ENCODE peak calls at places on chromosomes 5 and 9, in ten cellular contexts. S, Z, D, N, E, Q, L, O, M and Y are unnamed samples. For H3K36me3 and H3K27me3, the result is how much of the 10 kb centered on the place peaks cover.

GRCh38 chr5:91162534-91163381 is 220.4 kb downstream of the ARRDC3 start:
- DNase-seq in D (no peak), L (peak), O (peak), S (peak), Z (no peak), N (peak), Q (peak), M (no peak), E (peak), Y (no peak)

GRCh38 chr5:135724475-135725065 is 109.9 kb upstream of the SLC25A48 start:
- DNase-seq in O (no peak), S (no peak), D (no peak), Q (no peak), N (no peak), M (no peak), Z (no peak), L (no peak), E (no peak), Y (no peak)

GRCh38 chr5:39547548-39548154 is 122.9 kb upstream of the DAB2 start:
- DNase-seq in Z (no peak), N (peak), D (no peak), S (no peak), E (no peak), L (peak), M (peak), O (peak), Q (peak), Y (no peak)

GRCh38 chr9:98378206-98379193 is 123.1 kb upstream of the TBC1D2 start:
- DNase-seq in E (no peak), Q (no peak), S (peak), N (peak), Z (no peak), D (no peak), M (no peak), O (no peak), L (no peak), Y (no peak)

GRCh38 chr5:78964889-78965288 is 20.2 kb downstream of the ARSB start:
- DNase-seq in O (no peak), Z (no peak), N (peak), M (peak), S (no peak), D (no peak), Q (no peak), E (no peak), L (no peak), Y (no peak)

GRCh38 chr9:87075537-87075936 is 128.2 kb upstream of the GAS1 start:
- DNase-seq in N (no peak), D (no peak), Q (no peak), M (no peak), Z (no peak), S (no peak), E (no peak), L (no peak), O (no peak), Y (peak)

GRCh38 chr5:21680196-21680595 is 1172.9 kb downstream of the CDH12 start:
- DNase-seq in S (no peak), O (no peak), L (no peak), N (peak), M (peak), Q (no peak), Z (peak), D (no peak), E (no peak), Y (no peak)

GRCh38 chr5:9058161-9058560 is 487.7 kb downstream of the SEMA5A start:
- DNase-seq in E (no peak), S (no peak), Z (no peak), Q (no peak), M (no peak), L (no peak), N (peak), D (no peak), O (no peak), Y (no peak)

GRCh38 chr5:134568339-134568700 is 42.9 kb downstream of the JADE2 start:
- DNase-seq in O (no peak), M (no peak), N (no peak), D (no peak), Q (no peak), E (no peak), S (no peak), L (no peak), Z (no peak), Y (no peak)
- H3K36me3 ChIP-seq in O (half or more), M (under half), N (under half), D (under half), Q (under half), E (half or more), S (half or more), L (under half), Z (under half), Y (half or more)

GRCh38 chr9:129283290-129283691 is 105.2 kb upstream of the IER5L start:
- DNase-seq in D (no peak), E (peak), N (no peak), M (no peak), O (no peak), Z (no peak), L (no peak), S (no peak), Q (peak), Y (no peak)

GRCh38 chr9:129281506-129282145 is 103.6 kb upstream of the IER5L start:
- DNase-seq in D (no peak), Q (no peak), O (no peak), L (peak), M (no peak), Z (no peak), N (no peak), E (peak), S (peak), Y (no peak)

GRCh38 chr9:129278391-129279237 is 100.6 kb upstream of the IER5L start:
- DNase-seq in E (peak), O (no peak), N (peak), Q (peak), S (peak), M (no peak), L (peak), D (no peak), Z (no peak), Y (no peak)

GRCh38 chr9:129282308-129283211 is 104.5 kb upstream of the IER5L start:
- DNase-seq in E (peak), O (no peak), L (peak), Z (no peak), S (peak), D (no peak), M (no peak), N (no peak), Q (peak), Y (no peak)

DNA sequence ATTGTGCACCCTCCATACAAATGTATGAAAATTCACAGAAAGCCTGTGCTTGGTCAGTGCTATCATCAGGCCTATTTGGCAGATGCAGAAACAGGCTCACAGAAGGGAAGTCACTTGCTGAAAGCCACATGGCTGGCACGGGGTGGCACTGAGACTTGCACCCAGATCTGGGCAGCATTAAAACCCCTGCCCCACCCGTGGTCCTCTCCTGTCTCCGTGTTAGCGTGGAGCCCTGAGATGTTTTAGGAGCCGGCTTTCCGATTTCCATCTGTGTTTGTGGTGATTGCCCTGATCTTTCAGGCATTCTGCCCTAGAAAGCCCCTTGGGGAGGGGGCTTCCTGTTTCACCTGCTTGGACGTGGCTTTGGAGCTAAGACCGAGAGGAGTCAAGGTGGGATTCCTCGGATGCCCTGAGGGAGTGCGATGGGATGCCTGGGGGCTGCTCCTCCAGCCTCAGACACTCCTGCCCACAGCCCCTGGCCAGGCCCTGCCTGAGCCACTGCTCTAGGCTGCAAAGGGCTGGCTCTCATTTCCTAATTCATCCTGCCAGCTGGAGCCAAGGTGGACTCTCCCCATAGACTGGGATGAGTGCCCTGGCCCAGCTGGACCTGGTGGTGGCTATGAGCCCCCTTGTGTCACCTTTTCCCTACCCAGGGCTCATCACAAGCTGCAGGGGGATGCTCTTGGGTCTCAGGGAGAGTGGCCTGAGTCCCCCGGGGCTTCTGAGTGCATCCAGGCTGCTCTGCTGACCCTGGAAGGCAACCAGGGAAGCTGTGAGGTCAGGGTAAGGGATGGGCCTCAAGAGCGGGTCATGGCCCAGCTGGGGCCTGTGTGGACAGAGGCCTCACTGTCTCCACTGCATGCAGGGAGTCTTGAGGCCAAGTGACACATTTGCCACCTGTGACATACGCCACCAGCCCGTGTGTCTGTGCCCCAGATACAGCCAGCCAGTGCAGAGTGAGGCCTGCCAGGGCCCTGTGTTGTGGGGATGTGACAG is 102.5 kb upstream of the IER5L start:
- DNase-seq in L (peak), Q (peak), E (peak), O (no peak), D (no peak), Z (no peak), N (no peak), M (no peak), S (peak), Y (no peak)
- H3K27me3 ChIP-seq in L (under half), Q (under half), E (under half), O (under half), D (under half), Z (under half), N (under half), M (under half), S (under half), Y (under half)

GRCh38 chr9:133367221-133367620 is 8.6 kb downstream of the SURF4 start:
- DNase-seq in M (no peak), E (no peak), O (no peak), D (no peak), N (no peak), S (no peak), Z (no peak), Q (no peak), L (no peak), Y (no peak)
- H3K36me3 ChIP-seq in M (half or more), E (half or more), O (under half), D (under half), N (under half), S (half or more), Z (under half), Q (half or more), L (under half), Y (under half)

GRCh38 chr5:1642221-1642620 is 118.5 kb upstream of the LPCAT1 start:
- DNase-seq in Q (no peak), D (no peak), O (no peak), L (no peak), M (no peak), N (no peak), S (no peak), Z (no peak), E (peak), Y (no peak)

GRCh38 chr5:1640276-1640898 is 116.6 kb upstream of the LPCAT1 start:
- DNase-seq in O (no peak), L (no peak), M (no peak), N (no peak), S (peak), Q (no peak), E (peak), Z (no peak), D (no peak), Y (no peak)

GRCh38 chr5:1641560-1642166 is 117.9 kb upstream of the LPCAT1 start:
- DNase-seq in L (peak), E (peak), M (peak), Z (peak), Q (peak), O (peak), D (peak), N (peak), S (peak), Y (peak)

GRCh38 chr5:1639757-1640156 is 116.0 kb upstream of the LPCAT1 start:
- DNase-seq in S (no peak), Q (no peak), E (no peak), Z (no peak), M (no peak), N (no peak), D (no peak), O (no peak), L (no peak), Y (no peak)

DNA sequence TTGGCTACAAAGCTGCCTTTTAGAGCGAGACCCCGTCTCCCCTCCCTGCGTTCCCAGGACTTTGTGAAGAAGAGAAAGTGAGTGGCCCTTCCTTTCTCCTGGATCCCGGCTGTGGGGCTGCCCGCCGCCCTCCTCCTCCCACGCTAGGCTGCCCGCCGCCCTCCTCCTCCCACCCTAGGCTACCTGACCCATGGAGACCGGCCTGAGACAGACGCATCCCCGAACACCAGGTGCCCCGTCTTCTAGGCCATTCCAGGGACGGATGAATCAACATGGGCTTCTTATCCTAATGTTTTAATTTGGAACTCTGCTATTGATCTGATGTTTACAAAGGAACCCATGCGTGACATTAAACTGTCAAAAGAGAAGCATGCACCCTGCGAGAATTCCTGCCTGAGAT is 117.3 kb upstream of the LPCAT1 start:
- DNase-seq in M (no peak), D (no peak), S (peak), L (no peak), Q (no peak), Z (no peak), O (no peak), E (peak), N (no peak), Y (no peak)
- H3K27me3 ChIP-seq in M (under half), D (under half), S (under half), L (under half), Q (under half), Z (under half), O (under half), E (under half), N (under half), Y (under half)

DNA sequence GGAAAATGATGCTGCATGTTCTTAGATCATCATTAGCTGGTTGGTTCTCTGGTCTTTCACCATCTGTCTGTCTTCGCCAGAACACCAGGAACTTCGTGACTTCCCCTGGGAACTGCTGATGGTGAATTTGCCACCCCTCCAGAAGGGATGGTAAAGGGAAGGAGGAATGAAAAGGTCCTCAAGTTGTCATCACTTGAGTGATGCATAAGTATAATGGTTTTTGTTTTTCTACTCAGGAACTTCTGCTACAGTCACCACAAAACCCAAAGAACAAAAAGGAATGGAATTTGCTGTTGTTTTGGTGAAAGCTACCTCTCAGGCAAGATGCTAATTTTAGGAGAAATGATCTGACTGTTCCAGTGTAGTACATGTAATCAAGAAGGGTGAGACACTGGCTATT is 328.4 kb downstream of the ARHGEF28 start:
- DNase-seq in E (no peak), Q (no peak), N (no peak), Z (no peak), D (no peak), O (no peak), M (no peak), S (no peak), L (no peak), Y (no peak)
- H3K36me3 ChIP-seq in E (under half), Q (under half), N (under half), Z (under half), D (under half), O (under half), M (under half), S (under half), L (under half), Y (under half)